ENCODE peak calls at places on chromosome 18, in ten cellular contexts. R is PC-9, X is HTR-8/SVneo, Y is anterior cingulate cortex, Q is NCI-H1105 treated with DMSO at 0.1 percent for 48 hours, L is MG63, A is choroid plexus epithelial cell, K is pons, W is hypothalamus, M is putamen. D is an unnamed sample.

GRCh38 chr18:2411381-2411977 is 159.8 kb downstream of the METTL4 start:
- DNase-seq in R (peak; percentile 12), X (peak; percentile 5), Y (no peak), Q (no peak), L (no peak), A (peak; percentile 52), K (no peak), W (no peak), M (no peak), D (peak; percentile 69)

GRCh38 chr18:8423051-8423558 is 186.1 kb upstream of the RAB12 start:
- DNase-seq in R (no peak), X (peak; percentile 48), Y (no peak), Q (no peak), L (peak; percentile 43), A (peak; percentile 74), K (no peak), W (no peak), M (no peak), D (peak; percentile 75)

GRCh38 chr18:80022613-80023012 is 11.6 kb upstream of the RBFA start:
- DNase-seq in R (no peak), X (no peak), Y (no peak), Q (peak; percentile 4), L (no peak), A (peak; percentile 40), K (no peak), W (no peak), M (no peak), D (no peak)

GRCh38 chr18:51639541-51639940 is 442.1 kb upstream of the MEX3C start:
- DNase-seq in R (no peak), X (no peak), Y (no peak), Q (no peak), L (no peak), A (no peak), K (no peak), W (no peak), M (no peak), D (no peak)

GRCh38 chr18:78915446-78916008 is 64.1 kb upstream of the SALL3 start:
- DNase-seq in R (no peak), X (no peak), Y (no peak), Q (no peak), L (no peak), A (no peak), K (no peak), W (no peak), M (no peak), D (no peak)

GRCh38 chr18:31614044-31614443 is 22.4 kb downstream of the TTR start:
- DNase-seq in R (no peak), X (no peak), Y (no peak), Q (no peak), L (no peak), A (no peak), K (no peak), W (no peak), M (no peak), D (no peak)

GRCh38 chr18:46624127-46624526 is 32.9 kb downstream of the LOXHD1 start:
- DNase-seq in R (no peak), X (no peak), Y (no peak), Q (no peak), L (no peak), A (no peak), K (no peak), W (no peak), M (peak; percentile 61), D (no peak)

GRCh38 chr18:36629095-36629604 is 199.7 kb downstream of the TPGS2 start:
- DNase-seq in R (no peak), X (no peak), Y (no peak), Q (no peak), L (no peak), A (no peak), K (no peak), W (no peak), M (no peak), D (peak; percentile 45)

GRCh38 chr18:3709166-3709565 is 259.2 kb downstream of the TGIF1 start:
- DNase-seq in R (no peak), X (no peak), Y (no peak), Q (no peak), L (no peak), A (no peak), K (no peak), W (no peak), M (no peak), D (no peak)

GRCh38 chr18:72542993-72543361 is 1.2 kb downstream of the CBLN2 start:
- DNase-seq in R (no peak), X (no peak), Y (no peak), Q (peak; percentile 63), L (peak; percentile 4), A (no peak), K (no peak), W (no peak), M (no peak), D (no peak)

GRCh38 chr18:23936371-23936958 is 78.1 kb upstream of the TTC39C start:
- DNase-seq in R (no peak), X (no peak), Y (no peak), Q (no peak), L (no peak), A (no peak), K (no peak), W (no peak), M (no peak), D (no peak)

GRCh38 chr18:9665311-9665710 is 42.8 kb upstream of the RAB31 start:
- DNase-seq in R (no peak), X (no peak), Y (no peak), Q (no peak), L (no peak), A (peak; percentile 21), K (no peak), W (no peak), M (no peak), D (no peak)

GRCh38 chr18:32308493-32309120 is 118.8 kb downstream of the MEP1B start:
- DNase-seq in R (no peak), X (peak; percentile 5), Y (no peak), Q (no peak), L (peak; percentile 65), A (peak; percentile 94), K (no peak), W (no peak), M (no peak), D (peak; percentile 87)

GRCh38 chr18:67525328-67526110 is 9.0 kb upstream of the DSEL start:
- DNase-seq in R (peak; percentile 66), X (peak; percentile 49), Y (no peak), Q (no peak), L (peak; percentile 84), A (peak; percentile 99), K (peak; percentile 79), W (peak; percentile 27), M (peak; percentile 32), D (peak; percentile 97)

GRCh38 chr18:22557160-22557941 is 139.6 kb upstream of the CTAGE1 start:
- DNase-seq in R (no peak), X (no peak), Y (no peak), Q (no peak), L (no peak), A (no peak), K (no peak), W (no peak), M (no peak), D (no peak)

GRCh38 chr18:11982981-11983380 is 1.7 kb downstream of the IMPA2 start:
- DNase-seq in R (no peak), X (no peak), Y (no peak), Q (no peak), L (no peak), A (no peak), K (no peak), W (no peak), M (no peak), D (no peak)

GRCh38 chr18:70693196-70693595 is 404.4 kb downstream of the SOCS6 start:
- DNase-seq in R (no peak), X (no peak), Y (no peak), Q (no peak), L (no peak), A (peak; percentile 65), K (no peak), W (no peak), M (no peak), D (no peak)

GRCh38 chr18:23311346-23312103 is 141.6 kb upstream of the RIOK3 start:
- DNase-seq in R (no peak), X (no peak), Y (no peak), Q (no peak), L (peak; percentile 78), A (peak; percentile 97), K (no peak), W (no peak), M (no peak), D (peak; percentile 71)

GRCh38 chr18:46068763-46069162 is 3.3 kb downstream of the PSTPIP2 start:
- DNase-seq in R (no peak), X (no peak), Y (no peak), Q (no peak), L (no peak), A (no peak), K (no peak), W (no peak), M (no peak), D (no peak)

GRCh38 chr18:27750014-27750413 is 426.9 kb downstream of the CDH2 start:
- DNase-seq in R (peak; percentile 2), X (peak; percentile 28), Y (no peak), Q (peak; percentile 5), L (peak; percentile 5), A (peak; percentile 95), K (peak; percentile 64), W (peak; percentile 13), M (peak; percentile 22), D (peak; percentile 68)

D was measured in LHCN-M2.